ENCODE peak calls at places on chromosomes 12 and 14, in eight cellular contexts. S, C, T, A, W, J, Q and X are unnamed samples. For H3K9me3, the result is how much of the 10 kb centered on the place peaks cover.

GRCh38 chr12:24901975-24902461 is 46.9 kb downstream of the BCAT1 start:
- DNase-seq in S (no peak), C (no peak), T (peak), A (peak), W (peak), J (peak), Q (peak), X (no peak)

GRCh38 chr12:69331846-69332684 is 16.1 kb upstream of the LYZ start:
- DNase-seq in S (no peak), C (peak), T (no peak), A (peak), W (no peak), J (no peak), Q (no peak), X (no peak)

GRCh38 chr12:12606793-12607589 is 4.7 kb upstream of the CREBL2 start:
- DNase-seq in S (peak), C (peak), T (no peak), A (no peak), W (no peak), J (peak), Q (no peak), X (peak)

GRCh38 chr14:101181717-101182313 is 278.3 kb upstream of the RTL1 start:
- DNase-seq in S (no peak), C (no peak), T (no peak), A (no peak), W (no peak), J (no peak), Q (no peak), X (no peak)

GRCh38 chr12:29066061-29066588 is 83.0 kb upstream of the FAR2 start:
- DNase-seq in S (peak), C (peak), T (peak), A (peak), W (no peak), J (peak), Q (peak), X (peak)

GRCh38 chr12:69994593-69995222 is 169.7 kb downstream of the MYRFL start:
- DNase-seq in S (no peak), C (no peak), T (peak), A (no peak), W (no peak), J (no peak), Q (no peak), X (no peak)

GRCh38 chr14:94888108-94888507 is 118.2 kb upstream of the GSC start:
- DNase-seq in S (no peak), C (no peak), T (no peak), A (no peak), W (no peak), J (no peak), Q (no peak), X (no peak)

GRCh38 chr12:100168562-100168961 is 25.9 kb upstream of the BLTP3B start:
- DNase-seq in S (no peak), C (no peak), T (no peak), A (no peak), W (no peak), J (no peak), Q (no peak), X (no peak)

GRCh38 chr12:100251917-100252316 is 15.0 kb downstream of the DEPDC4 start:
- DNase-seq in S (no peak), C (no peak), T (no peak), A (no peak), W (no peak), J (no peak), Q (no peak), X (no peak)

GRCh38 chr12:122471324-122472226 is 29.2 kb downstream of the ZCCHC8 start:
- DNase-seq in S (peak), C (peak), T (peak), A (peak), W (no peak), J (peak), Q (peak), X (peak)

DNA sequence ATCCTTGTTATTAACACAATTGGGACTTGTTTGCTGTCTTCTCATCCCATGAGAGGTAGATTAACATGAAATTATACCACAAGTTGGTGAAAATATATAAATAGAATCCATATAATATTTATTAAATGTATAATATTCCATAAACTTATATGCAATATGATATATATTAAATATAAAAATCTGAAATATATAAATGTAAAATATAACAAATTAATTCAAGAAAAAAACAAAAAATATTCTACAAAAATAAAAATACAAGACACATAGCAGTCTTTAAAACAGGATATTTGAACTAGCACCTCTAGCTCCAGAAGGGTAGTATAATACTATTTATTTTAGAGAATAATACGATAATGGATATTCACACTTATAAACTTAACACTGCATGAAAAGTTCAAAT is 603.3 kb upstream of the FLRT2 start:
- DNase-seq in S (no peak), C (no peak), T (no peak), A (no peak), W (no peak), J (no peak), Q (no peak), X (no peak)
- H3K9me3 ChIP-seq in S (under half), C (under half), T (under half), A (under half), W (under half), J (under half), Q (under half), X (under half)

GRCh38 chr14:26200675-26201074 is 397.2 kb downstream of the NOVA1 start:
- DNase-seq in S (peak), C (peak), T (no peak), A (no peak), W (no peak), J (peak), Q (no peak), X (peak)

GRCh38 chr14:26206640-26207039 is 391.2 kb downstream of the NOVA1 start:
- DNase-seq in S (no peak), C (no peak), T (no peak), A (no peak), W (no peak), J (no peak), Q (no peak), X (no peak)

GRCh38 chr14:26199599-26200370 is 398.0 kb downstream of the NOVA1 start:
- DNase-seq in S (no peak), C (peak), T (no peak), A (no peak), W (peak), J (peak), Q (peak), X (peak)

GRCh38 chr14:26204954-26205479 is 392.8 kb downstream of the NOVA1 start:
- DNase-seq in S (no peak), C (peak), T (peak), A (peak), W (no peak), J (no peak), Q (peak), X (peak)

GRCh38 chr14:26204362-26204953 is 393.4 kb downstream of the NOVA1 start:
- DNase-seq in S (no peak), C (peak), T (peak), A (peak), W (no peak), J (no peak), Q (peak), X (peak)
- H3K4me2 ChIP-seq in S (no peak), C (peak), T (peak), A (peak), W (no peak), J (peak), Q (peak), X (peak)

GRCh38 chr14:68784995-68785816 is 7.7 kb downstream of the ZFP36L1 start:
- DNase-seq in S (peak), C (peak), T (peak), A (no peak), W (no peak), J (peak), Q (no peak), X (peak)
- H2AFZ ChIP-seq in S (peak), C (no peak), T (no peak), A (no peak), W (no peak), J (no peak), Q (no peak), X (no peak)

GRCh38 chr14:84442481-84442880 is 1087.5 kb upstream of the FLRT2 start:
- DNase-seq in S (no peak), C (no peak), T (peak), A (no peak), W (no peak), J (no peak), Q (no peak), X (peak)
- H3K9me3 ChIP-seq in S (under half), C (under half), T (under half), A (under half), W (under half), J (under half), Q (under half), X (under half)

GRCh38 chr14:68780358-68781160 is 12.3 kb downstream of the ZFP36L1 start:
- DNase-seq in S (peak), C (peak), T (peak), A (peak), W (peak), J (peak), Q (no peak), X (peak)
- H3K4me2 ChIP-seq in S (peak), C (peak), T (peak), A (peak), W (no peak), J (peak), Q (no peak), X (peak)

DNA sequence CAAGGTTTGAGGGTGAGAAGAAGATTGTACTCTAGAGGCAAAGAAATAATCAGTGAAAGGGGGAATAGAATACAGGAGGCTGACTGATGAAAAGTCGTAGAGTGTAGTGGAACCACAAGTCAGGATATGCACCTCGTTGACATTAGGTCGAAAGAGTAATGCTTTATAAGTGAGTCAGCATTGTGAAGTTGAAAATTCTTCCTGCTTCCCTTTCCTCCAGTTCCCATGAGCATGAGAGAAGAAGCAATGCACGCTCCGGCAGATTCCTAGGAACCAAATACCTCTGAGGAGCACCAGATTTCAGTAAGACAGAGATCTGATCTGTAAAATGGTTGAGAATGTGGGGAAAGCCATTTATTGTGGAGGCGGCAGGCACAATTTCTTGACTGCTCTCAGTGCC is 16.5 kb downstream of the CCER1 start:
- DNase-seq in S (peak), C (peak), T (peak), A (no peak), W (no peak), J (peak), Q (no peak), X (peak)
- H2AFZ ChIP-seq in S (peak), C (no peak), T (peak), A (no peak), W (no peak), J (no peak), Q (no peak), X (no peak)

DNA sequence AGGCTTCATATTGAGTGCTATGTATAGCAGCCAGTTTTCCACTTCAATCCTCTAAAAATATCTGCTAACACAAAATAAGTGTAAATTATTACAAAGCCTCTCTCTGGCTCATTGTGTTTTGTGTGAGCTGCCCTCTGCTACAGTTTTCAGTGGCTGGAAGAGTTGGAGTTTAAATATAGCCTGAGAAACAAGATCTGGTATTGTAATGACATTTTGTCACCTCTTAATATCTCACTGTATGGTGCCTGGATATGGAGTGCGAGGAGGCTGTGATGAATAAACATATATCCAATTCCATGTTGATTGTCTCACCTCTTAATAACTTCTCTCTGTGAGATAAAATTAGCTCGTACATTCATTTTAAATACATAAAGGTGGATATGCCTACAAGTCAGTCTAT is 269.7 kb downstream of the FLRT2 start:
- DNase-seq in S (no peak), C (no peak), T (no peak), A (no peak), W (no peak), J (no peak), Q (no peak), X (no peak)
- H3K9me3 ChIP-seq in S (under half), C (under half), T (under half), A (under half), W (under half), J (under half), Q (under half), X (under half)